ENCODE peak calls at places on chromosomes 13 and 19, in nine cellular contexts. H is esophagus squamous epithelium, J is tibial nerve, U is ovary, E is adrenal gland, T is K562, M is gastrocnemius medialis, D is body of pancreas, L is breast epithelium. Z is an unnamed sample.

GRCh38 chr13:75635101-75635620 is 969 bp upstream of the LMO7 start:
- DNase-seq in H (no peak), J (peak; percentile 5), U (no peak), E (peak; percentile 19), T (no peak), M (no peak), D (no peak), L (no peak), Z (no peak)

GRCh38 chr13:66826398-66826797 is 403.7 kb downstream of the PCDH9 start:
- DNase-seq in H (no peak), J (no peak), U (no peak), E (no peak), T (no peak), M (no peak), D (no peak), L (no peak), Z (no peak)

GRCh38 chr13:88074794-88075509 is 403.8 kb downstream of the SLITRK5 start:
- DNase-seq in H (no peak), J (no peak), U (no peak), E (no peak), T (no peak), M (peak; percentile 25), D (no peak), L (no peak), Z (no peak)

GRCh38 chr19:52398091-52398461 is 427 bp downstream of the ZNF528 start:
- DNase-seq in H (no peak), J (no peak), U (no peak), E (peak; percentile 16), T (peak; percentile 16), M (no peak), D (no peak), L (no peak), Z (peak; percentile 8)

GRCh38 chr19:46471778-46472543 is 598 bp upstream of the PNMA8A start:
- DNase-seq in H (no peak), J (no peak), U (no peak), E (no peak), T (no peak), M (no peak), D (no peak), L (no peak), Z (no peak)

GRCh38 chr19:35874392-35874930 is 6.1 kb downstream of the APLP1 start:
- DNase-seq in H (no peak), J (no peak), U (no peak), E (no peak), T (no peak), M (no peak), D (no peak), L (no peak), Z (no peak)

GRCh38 chr13:61880576-61881283 is 465.1 kb upstream of the PCDH20 start:
- DNase-seq in H (no peak), J (no peak), U (no peak), E (no peak), T (peak; percentile 4), M (no peak), D (no peak), L (no peak), Z (no peak)

GRCh38 chr13:100347941-100348340 is 240.6 kb downstream of the GGACT start:
- DNase-seq in H (no peak), J (no peak), U (no peak), E (no peak), T (no peak), M (no peak), D (no peak), L (no peak), Z (no peak)

GRCh38 chr13:112112534-112113276 is 45.8 kb downstream of the SOX1 start:
- DNase-seq in H (no peak), J (no peak), U (no peak), E (no peak), T (no peak), M (no peak), D (no peak), L (no peak), Z (no peak)

GRCh38 chr19:38898788-38899446 is 501 bp downstream of the SIRT2 start:
- DNase-seq in H (no peak), J (peak; percentile 18), U (no peak), E (no peak), T (no peak), M (peak; percentile 30), D (peak; percentile 22), L (no peak), Z (no peak)

DNA sequence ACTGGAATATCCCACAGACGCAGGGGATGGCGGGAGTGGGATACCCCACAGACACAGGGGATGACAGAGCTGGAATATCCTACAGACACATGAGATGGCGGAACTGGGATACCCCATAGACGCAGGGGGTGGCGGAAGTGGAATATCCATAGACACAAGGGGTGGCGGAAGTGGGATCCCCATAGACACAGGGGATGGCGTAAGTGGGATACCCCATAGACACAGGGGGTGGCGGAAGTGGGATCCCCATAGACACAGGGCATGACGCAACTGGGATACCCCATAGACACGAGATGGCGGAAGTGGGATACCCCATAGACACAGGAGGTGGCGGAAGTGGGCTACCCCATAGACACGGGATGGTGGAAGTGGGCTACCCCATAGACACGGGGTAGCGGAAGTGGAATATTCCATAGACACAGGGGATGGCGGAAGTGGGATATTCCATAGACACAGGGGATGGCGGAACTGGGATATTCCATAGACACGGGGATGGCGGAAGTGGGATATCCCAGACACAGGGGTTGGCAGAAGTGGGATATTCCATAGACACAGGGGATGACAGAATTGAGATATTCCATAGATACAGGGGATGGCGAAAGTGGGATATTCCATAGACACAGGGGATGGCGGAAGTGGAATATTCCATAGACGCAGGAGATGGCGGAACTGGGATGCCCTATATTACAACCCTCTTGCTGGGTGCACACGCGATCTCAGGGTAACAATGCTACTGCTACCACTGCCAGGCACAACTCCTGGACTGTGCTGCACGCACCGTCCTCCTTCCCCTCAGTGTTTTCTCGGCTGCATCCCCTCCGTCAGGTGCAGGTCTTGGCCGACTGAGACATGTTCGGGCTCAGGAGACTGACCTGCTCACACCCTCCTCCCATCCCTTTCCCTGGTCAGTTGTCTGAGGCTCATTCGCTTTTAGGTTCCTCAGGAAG is 28.1 kb downstream of the ZNF787 start:
- DNase-seq in H (no peak), J (no peak), U (no peak), E (peak; percentile 9), T (no peak), M (no peak), D (no peak), L (no peak), Z (no peak)
- TF ChIP-seq POLR2A in H (no peak), J (no peak), U (no peak), E (no peak), T (no peak), M (no peak), D (no peak), L (no peak), Z (no peak)

GRCh38 chr19:19461671-19462622 is 53.4 kb downstream of the TSSK6 start:
- DNase-seq in H (no peak), J (no peak), U (peak; percentile 76), E (peak; percentile 77), T (peak; percentile 81), M (peak; percentile 92), D (peak; percentile 90), L (no peak), Z (peak; percentile 72)

GRCh38 chr19:19461306-19461670 is 54.1 kb downstream of the TSSK6 start:
- DNase-seq in H (no peak), J (no peak), U (no peak), E (no peak), T (no peak), M (no peak), D (no peak), L (no peak), Z (no peak)

GRCh38 chr19:19465436-19466070 is 49.8 kb downstream of the TSSK6 start:
- DNase-seq in H (no peak), J (no peak), U (peak; percentile 42), E (no peak), T (no peak), M (no peak), D (peak; percentile 80), L (no peak), Z (no peak)

GRCh38 chr19:19464339-19465098 is 50.8 kb downstream of the TSSK6 start:
- DNase-seq in H (no peak), J (no peak), U (peak; percentile 46), E (peak; percentile 65), T (no peak), M (no peak), D (peak; percentile 77), L (no peak), Z (no peak)

DNA sequence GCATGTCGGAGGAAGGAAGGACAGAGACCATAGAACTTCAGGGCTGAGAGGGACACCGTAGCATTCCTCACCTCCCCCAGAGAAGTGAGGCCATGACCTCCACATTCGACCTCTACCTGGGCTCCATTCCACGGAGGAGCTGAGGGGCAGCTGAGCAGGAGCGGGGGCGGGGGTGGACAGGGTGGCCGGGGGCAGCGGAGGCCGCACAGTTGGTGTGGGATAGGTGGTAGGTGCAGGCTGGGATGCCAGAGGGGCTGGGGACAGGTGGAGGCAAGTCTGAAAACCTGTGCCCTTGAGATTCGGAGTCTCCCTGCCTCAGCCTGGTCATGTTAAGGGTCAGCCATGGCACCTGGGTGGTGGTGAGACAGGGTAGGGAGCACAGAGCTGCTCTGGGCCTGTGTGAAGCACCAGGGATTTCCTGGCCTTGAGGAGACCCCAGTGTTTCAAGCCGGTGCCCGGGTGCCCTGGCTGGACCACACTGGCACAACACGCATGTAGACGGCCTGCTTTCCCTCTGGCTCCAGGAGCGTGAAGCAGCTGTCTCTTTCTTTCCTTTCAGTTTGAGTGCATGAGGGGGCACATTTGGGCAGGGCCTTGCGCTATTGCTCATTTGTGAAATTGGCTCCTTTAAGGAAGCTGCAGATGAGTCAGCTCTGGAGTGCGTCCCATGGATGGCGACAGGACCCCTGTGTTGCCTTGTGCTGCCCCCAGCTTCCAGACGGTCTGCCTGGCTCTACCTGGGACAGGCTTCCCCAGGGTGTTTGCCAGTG is 51.8 kb downstream of the TSSK6 start:
- DNase-seq in H (no peak), J (no peak), U (peak; percentile 65), E (peak; percentile 65), T (no peak), M (peak; percentile 66), D (peak; percentile 44), L (no peak), Z (no peak)
- H3K4me3 ChIP-seq in H (no peak overlapping the region), J (no peak overlapping the region), U (no peak overlapping the region), E (no peak overlapping the region), T (no peak overlapping the region), M (peak overlapping the region; percentile 6), D (no peak overlapping the region), L (no peak overlapping the region), Z (no peak overlapping the region)

GRCh38 chr13:39836038-39836437 is 180.6 kb downstream of the COG6 start:
- DNase-seq in H (no peak), J (no peak), U (no peak), E (no peak), T (no peak), M (no peak), D (no peak), L (no peak), Z (no peak)
- TF ChIP-seq POLR2A in H (no peak), J (no peak), U (no peak), E (no peak), T (no peak), M (no peak), D (no peak), L (no peak), Z (no peak)

DNA sequence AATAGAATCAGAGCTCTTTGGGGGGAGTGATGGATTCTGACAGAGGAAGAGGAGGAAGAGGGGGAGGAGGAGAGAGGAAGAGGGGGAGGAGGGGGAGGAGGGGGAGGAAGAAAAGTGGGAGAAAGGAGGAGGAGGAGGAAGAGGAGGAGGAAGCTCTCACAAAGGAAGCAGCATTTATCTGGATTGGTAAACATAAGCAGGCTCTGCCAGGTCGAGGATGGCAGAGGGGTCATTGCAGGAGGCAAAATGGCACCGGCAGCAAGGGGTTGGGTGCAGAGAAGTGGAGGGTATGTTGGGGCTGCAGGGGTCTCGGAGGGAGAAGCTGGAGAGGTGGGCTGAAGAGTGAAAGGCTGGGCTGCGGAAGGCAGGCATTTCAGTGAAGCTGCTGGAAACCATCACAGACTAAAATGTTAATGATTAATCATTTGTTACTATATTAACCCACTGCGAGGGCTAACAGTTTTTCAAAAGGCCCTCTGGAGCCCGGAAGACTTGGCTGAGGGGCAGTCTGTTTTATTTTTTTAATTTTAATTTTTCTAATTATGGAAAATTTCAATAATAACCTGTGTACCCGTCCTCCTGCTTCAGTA is 24.7 kb downstream of the TPT1 start:
- DNase-seq in H (no peak), J (no peak), U (no peak), E (no peak), T (no peak), M (no peak), D (no peak), L (no peak), Z (no peak)
- H3K4me3 ChIP-seq in H (no peak overlapping the region), J (no peak overlapping the region), U (no peak overlapping the region), E (no peak overlapping the region), T (no peak overlapping the region), M (no peak overlapping the region), D (no peak overlapping the region), L (no peak overlapping the region), Z (no peak overlapping the region)

Z was measured in transverse colon.